ENCODE peak calls at places on chromosomes 12 and 14, in five cellular contexts. One of them, this sample, is unnamed.

GRCh38 chr12:109701064-109701463 is 12.6 kb upstream of the FAM222A start:
- DNase-seq in CD4-positive, CD25-positive, alpha-beta regulatory T cell: no peak
- DNase-seq in G401: no peak
- DNase-seq in endothelial cell: no peak
- DNase-seq in D341Med: no peak
- DNase-seq in this sample: no peak

GRCh38 chr14:23113346-23114119 is 5.5 kb downstream of the CEBPE start:
- DNase-seq in CD4-positive, CD25-positive, alpha-beta regulatory T cell: no peak
- DNase-seq in G401: no peak
- DNase-seq in endothelial cell: no peak
- DNase-seq in D341Med: no peak
- DNase-seq in this sample: no peak

GRCh38 chr14:105391541-105391940 is 6.8 kb upstream of the TEX22 start:
- DNase-seq in CD4-positive, CD25-positive, alpha-beta regulatory T cell: no peak
- DNase-seq in G401: no peak
- DNase-seq in endothelial cell: no peak
- DNase-seq in D341Med: no peak
- DNase-seq in this sample: no peak

GRCh38 chr14:89214221-89214965 is 202.6 kb downstream of the FOXN3 start:
- DNase-seq in CD4-positive, CD25-positive, alpha-beta regulatory T cell: no peak
- DNase-seq in G401: peak
- DNase-seq in endothelial cell: no peak
- DNase-seq in D341Med: no peak
- DNase-seq in this sample: no peak

GRCh38 chr14:76977793-76978730 is 50.4 kb downstream of the IRF2BPL start:
- DNase-seq in CD4-positive, CD25-positive, alpha-beta regulatory T cell: peak
- DNase-seq in G401: no peak
- DNase-seq in endothelial cell: no peak
- DNase-seq in D341Med: peak
- DNase-seq in this sample: peak

GRCh38 chr12:71627438-71628002 is 36.1 kb downstream of the ZFC3H1 start:
- DNase-seq in CD4-positive, CD25-positive, alpha-beta regulatory T cell: no peak
- DNase-seq in G401: no peak
- DNase-seq in endothelial cell: no peak
- DNase-seq in D341Med: no peak
- DNase-seq in this sample: no peak

GRCh38 chr12:49741882-49742620 is 694 bp downstream of the TMBIM6 start:
- DNase-seq in CD4-positive, CD25-positive, alpha-beta regulatory T cell: peak
- DNase-seq in G401: peak
- DNase-seq in endothelial cell: peak
- DNase-seq in D341Med: peak
- DNase-seq in this sample: peak

GRCh38 chr12:9787340-9787737 is 26.6 kb upstream of the CD69 start:
- DNase-seq in CD4-positive, CD25-positive, alpha-beta regulatory T cell: no peak
- DNase-seq in G401: no peak
- DNase-seq in endothelial cell: no peak
- DNase-seq in D341Med: no peak
- DNase-seq in this sample: peak

GRCh38 chr14:85178869-85179268 is 351.1 kb upstream of the FLRT2 start:
- DNase-seq in CD4-positive, CD25-positive, alpha-beta regulatory T cell: no peak
- DNase-seq in G401: no peak
- DNase-seq in endothelial cell: no peak
- DNase-seq in D341Med: no peak
- DNase-seq in this sample: no peak

GRCh38 chr14:69090187-69090789 is 62.6 kb downstream of the DCAF5 start:
- DNase-seq in CD4-positive, CD25-positive, alpha-beta regulatory T cell: peak
- DNase-seq in G401: peak
- DNase-seq in endothelial cell: peak
- DNase-seq in D341Med: peak
- DNase-seq in this sample: peak

GRCh38 chr14:92560106-92560865 is 46.7 kb downstream of the RIN3 start:
- DNase-seq in CD4-positive, CD25-positive, alpha-beta regulatory T cell: peak
- DNase-seq in G401: no peak
- DNase-seq in endothelial cell: no peak
- DNase-seq in D341Med: no peak
- DNase-seq in this sample: no peak

GRCh38 chr14:105477659-105478623 is 3.3 kb downstream of the CRIP2 start:
- DNase-seq in CD4-positive, CD25-positive, alpha-beta regulatory T cell: peak
- DNase-seq in G401: no peak
- DNase-seq in endothelial cell: peak
- DNase-seq in D341Med: no peak
- DNase-seq in this sample: no peak

GRCh38 chr12:69987453-69988102 is 162.6 kb downstream of the MYRFL start:
- DNase-seq in CD4-positive, CD25-positive, alpha-beta regulatory T cell: no peak
- DNase-seq in G401: no peak
- DNase-seq in endothelial cell: no peak
- DNase-seq in D341Med: no peak
- DNase-seq in this sample: peak

GRCh38 chr12:10638728-10639127 is 25.3 kb upstream of the MAGOHB start:
- DNase-seq in CD4-positive, CD25-positive, alpha-beta regulatory T cell: no peak
- DNase-seq in G401: no peak
- DNase-seq in endothelial cell: no peak
- DNase-seq in D341Med: no peak
- DNase-seq in this sample: no peak

GRCh38 chr12:102883204-102883799 is 33.7 kb downstream of the PAH start:
- DNase-seq in CD4-positive, CD25-positive, alpha-beta regulatory T cell: peak
- DNase-seq in G401: peak
- DNase-seq in endothelial cell: peak
- DNase-seq in D341Med: peak
- DNase-seq in this sample: peak

GRCh38 chr12:92927055-92927435 is 2.0 kb downstream of the EEA1 start:
- DNase-seq in CD4-positive, CD25-positive, alpha-beta regulatory T cell: peak
- DNase-seq in G401: peak
- DNase-seq in endothelial cell: no peak
- DNase-seq in D341Med: peak
- DNase-seq in this sample: peak

GRCh38 chr14:37599527-37600368 is 4.3 kb downstream of the TTC6 start:
- DNase-seq in CD4-positive, CD25-positive, alpha-beta regulatory T cell: no peak
- DNase-seq in G401: no peak
- DNase-seq in endothelial cell: peak
- DNase-seq in D341Med: no peak
- DNase-seq in this sample: no peak